ENCODE peak calls at places on chromosomes 2 and 18, in seven cellular contexts. One of them, this sample, is unnamed.

GRCh38 chr18:22521026-22521707 is 103.5 kb upstream of the CTAGE1 start:
- DNase-seq in amniotic stem cell: no peak
- DNase-seq in activated CD4-positive, alpha-beta T cell treated with anti-CD3 and anti-CD28 coated beads, Interleukin-2, amount 50 U/mL, for 1 hour: no peak
- DNase-seq in AG10803: no peak
- DNase-seq in NCI-H226: no peak
- DNase-seq in foreskin melanocyte: no peak
- DNase-seq in endothelial cell: no peak
- DNase-seq in this sample: no peak

GRCh38 chr2:106130251-106130998 is 63.7 kb downstream of the UXS1 start:
- DNase-seq in amniotic stem cell: no peak
- DNase-seq in NCI-H226: no peak
- DNase-seq in endothelial cell: no peak
- DNase-seq in foreskin melanocyte: no peak
- DNase-seq in AG10803: no peak
- DNase-seq in activated CD4-positive, alpha-beta T cell treated with anti-CD3 and anti-CD28 coated beads, Interleukin-2, amount 50 U/mL, for 1 hour: no peak
- DNase-seq in this sample: no peak

GRCh38 chr2:199147216-199147615 is 310.5 kb downstream of the SATB2 start:
- DNase-seq in endothelial cell: no peak
- DNase-seq in AG10803: peak; percentile 84
- DNase-seq in foreskin melanocyte: no peak
- DNase-seq in activated CD4-positive, alpha-beta T cell treated with anti-CD3 and anti-CD28 coated beads, Interleukin-2, amount 50 U/mL, for 1 hour: no peak
- DNase-seq in amniotic stem cell: no peak
- DNase-seq in NCI-H226: no peak
- DNase-seq in this sample: no peak

GRCh38 chr18:653512-653911 is 3.9 kb upstream of the TYMS start:
- DNase-seq in activated CD4-positive, alpha-beta T cell treated with anti-CD3 and anti-CD28 coated beads, Interleukin-2, amount 50 U/mL, for 1 hour: no peak
- DNase-seq in endothelial cell: no peak
- DNase-seq in AG10803: no peak
- DNase-seq in NCI-H226: no peak
- DNase-seq in foreskin melanocyte: no peak
- DNase-seq in amniotic stem cell: no peak
- DNase-seq in this sample: no peak

GRCh38 chr2:8484502-8485283 is 197.2 kb upstream of the ID2 start:
- DNase-seq in NCI-H226: no peak
- DNase-seq in amniotic stem cell: no peak
- DNase-seq in AG10803: no peak
- DNase-seq in activated CD4-positive, alpha-beta T cell treated with anti-CD3 and anti-CD28 coated beads, Interleukin-2, amount 50 U/mL, for 1 hour: no peak
- DNase-seq in endothelial cell: no peak
- DNase-seq in foreskin melanocyte: no peak
- DNase-seq in this sample: no peak

GRCh38 chr2:66236067-66236705 is 198.7 kb upstream of the MEIS1 start:
- DNase-seq in amniotic stem cell: no peak
- DNase-seq in endothelial cell: no peak
- DNase-seq in AG10803: no peak
- DNase-seq in activated CD4-positive, alpha-beta T cell treated with anti-CD3 and anti-CD28 coated beads, Interleukin-2, amount 50 U/mL, for 1 hour: no peak
- DNase-seq in NCI-H226: no peak
- DNase-seq in foreskin melanocyte: no peak
- DNase-seq in this sample: no peak

GRCh38 chr2:3269425-3270094 is 108.1 kb downstream of the EIPR1 start:
- DNase-seq in AG10803: no peak
- DNase-seq in endothelial cell: no peak
- DNase-seq in NCI-H226: no peak
- DNase-seq in foreskin melanocyte: no peak
- DNase-seq in amniotic stem cell: no peak
- DNase-seq in activated CD4-positive, alpha-beta T cell treated with anti-CD3 and anti-CD28 coated beads, Interleukin-2, amount 50 U/mL, for 1 hour: no peak
- DNase-seq in this sample: no peak

GRCh38 chr2:39141346-39142011 is 20.6 kb upstream of the SOS1 start:
- DNase-seq in endothelial cell: no peak
- DNase-seq in amniotic stem cell: no peak
- DNase-seq in AG10803: peak; percentile 57
- DNase-seq in foreskin melanocyte: no peak
- DNase-seq in activated CD4-positive, alpha-beta T cell treated with anti-CD3 and anti-CD28 coated beads, Interleukin-2, amount 50 U/mL, for 1 hour: no peak
- DNase-seq in NCI-H226: no peak
- DNase-seq in this sample: no peak

GRCh38 chr2:84879595-84880394 is 1.1 kb downstream of the TRABD2A start:
- DNase-seq in endothelial cell: no peak
- DNase-seq in AG10803: no peak
- DNase-seq in activated CD4-positive, alpha-beta T cell treated with anti-CD3 and anti-CD28 coated beads, Interleukin-2, amount 50 U/mL, for 1 hour: peak; percentile 21
- DNase-seq in amniotic stem cell: no peak
- DNase-seq in foreskin melanocyte: no peak
- DNase-seq in NCI-H226: no peak
- DNase-seq in this sample: no peak

GRCh38 chr2:226699321-226699720 is 100.3 kb downstream of the IRS1 start:
- DNase-seq in AG10803: peak; percentile 59
- DNase-seq in foreskin melanocyte: no peak
- DNase-seq in activated CD4-positive, alpha-beta T cell treated with anti-CD3 and anti-CD28 coated beads, Interleukin-2, amount 50 U/mL, for 1 hour: no peak
- DNase-seq in amniotic stem cell: no peak
- DNase-seq in NCI-H226: no peak
- DNase-seq in endothelial cell: no peak
- DNase-seq in this sample: peak; percentile 68

GRCh38 chr2:119013640-119014039 is 71.6 kb downstream of the MARCO start:
- DNase-seq in activated CD4-positive, alpha-beta T cell treated with anti-CD3 and anti-CD28 coated beads, Interleukin-2, amount 50 U/mL, for 1 hour: no peak
- DNase-seq in NCI-H226: no peak
- DNase-seq in foreskin melanocyte: no peak
- DNase-seq in endothelial cell: no peak
- DNase-seq in AG10803: no peak
- DNase-seq in amniotic stem cell: no peak
- DNase-seq in this sample: no peak

GRCh38 chr2:221124542-221125235 is 447.4 kb downstream of the EPHA4 start:
- DNase-seq in foreskin melanocyte: peak; percentile 66
- DNase-seq in endothelial cell: no peak
- DNase-seq in NCI-H226: peak; percentile 28
- DNase-seq in AG10803: no peak
- DNase-seq in amniotic stem cell: no peak
- DNase-seq in activated CD4-positive, alpha-beta T cell treated with anti-CD3 and anti-CD28 coated beads, Interleukin-2, amount 50 U/mL, for 1 hour: no peak
- DNase-seq in this sample: no peak

GRCh38 chr2:102080451-102081054 is 62.0 kb upstream of the IL1R1 start:
- DNase-seq in endothelial cell: no peak
- DNase-seq in AG10803: peak; percentile 73
- DNase-seq in activated CD4-positive, alpha-beta T cell treated with anti-CD3 and anti-CD28 coated beads, Interleukin-2, amount 50 U/mL, for 1 hour: no peak
- DNase-seq in amniotic stem cell: no peak
- DNase-seq in NCI-H226: peak; percentile 42
- DNase-seq in foreskin melanocyte: no peak
- DNase-seq in this sample: no peak

GRCh38 chr2:29253026-29253425 is 137.8 kb downstream of the CLIP4 start:
- DNase-seq in amniotic stem cell: no peak
- DNase-seq in activated CD4-positive, alpha-beta T cell treated with anti-CD3 and anti-CD28 coated beads, Interleukin-2, amount 50 U/mL, for 1 hour: no peak
- DNase-seq in foreskin melanocyte: no peak
- DNase-seq in endothelial cell: no peak
- DNase-seq in AG10803: no peak
- DNase-seq in NCI-H226: no peak
- DNase-seq in this sample: no peak

GRCh38 chr18:58407263-58407648 is 221.6 kb downstream of the ALPK2 start:
- DNase-seq in activated CD4-positive, alpha-beta T cell treated with anti-CD3 and anti-CD28 coated beads, Interleukin-2, amount 50 U/mL, for 1 hour: no peak
- DNase-seq in endothelial cell: no peak
- DNase-seq in amniotic stem cell: no peak
- DNase-seq in foreskin melanocyte: no peak
- DNase-seq in NCI-H226: no peak
- DNase-seq in AG10803: no peak
- DNase-seq in this sample: no peak

GRCh38 chr2:15142069-15142689 is 419.0 kb downstream of the NBAS start:
- DNase-seq in endothelial cell: peak; percentile 23
- DNase-seq in AG10803: no peak
- DNase-seq in NCI-H226: no peak
- DNase-seq in activated CD4-positive, alpha-beta T cell treated with anti-CD3 and anti-CD28 coated beads, Interleukin-2, amount 50 U/mL, for 1 hour: peak; percentile 41
- DNase-seq in foreskin melanocyte: no peak
- DNase-seq in amniotic stem cell: no peak
- DNase-seq in this sample: no peak

GRCh38 chr18:75477913-75478312 is 50.4 kb upstream of the SMIM21 start:
- DNase-seq in endothelial cell: no peak
- DNase-seq in amniotic stem cell: no peak
- DNase-seq in activated CD4-positive, alpha-beta T cell treated with anti-CD3 and anti-CD28 coated beads, Interleukin-2, amount 50 U/mL, for 1 hour: no peak
- DNase-seq in foreskin melanocyte: no peak
- DNase-seq in NCI-H226: no peak
- DNase-seq in AG10803: no peak
- DNase-seq in this sample: no peak

GRCh38 chr2:86000938-86001312 is 104.8 kb downstream of the POLR1A start:
- DNase-seq in activated CD4-positive, alpha-beta T cell treated with anti-CD3 and anti-CD28 coated beads, Interleukin-2, amount 50 U/mL, for 1 hour: no peak
- DNase-seq in NCI-H226: peak; percentile 24
- DNase-seq in amniotic stem cell: no peak
- DNase-seq in AG10803: no peak
- DNase-seq in foreskin melanocyte: no peak
- DNase-seq in endothelial cell: no peak
- DNase-seq in this sample: no peak

GRCh38 chr2:65430515-65431416 is 1.6 kb downstream of the SPRED2 start:
- DNase-seq in AG10803: peak; percentile 54
- DNase-seq in amniotic stem cell: no peak
- DNase-seq in foreskin melanocyte: peak; percentile 56
- DNase-seq in endothelial cell: peak; percentile 43
- DNase-seq in activated CD4-positive, alpha-beta T cell treated with anti-CD3 and anti-CD28 coated beads, Interleukin-2, amount 50 U/mL, for 1 hour: peak; percentile 54
- DNase-seq in NCI-H226: no peak
- DNase-seq in this sample: peak; percentile 70

GRCh38 chr2:113716291-113716690 is 40.2 kb downstream of the SLC35F5 start:
- DNase-seq in endothelial cell: no peak
- DNase-seq in foreskin melanocyte: no peak
- DNase-seq in amniotic stem cell: no peak
- DNase-seq in NCI-H226: peak; percentile 77
- DNase-seq in AG10803: peak; percentile 13
- DNase-seq in activated CD4-positive, alpha-beta T cell treated with anti-CD3 and anti-CD28 coated beads, Interleukin-2, amount 50 U/mL, for 1 hour: no peak
- DNase-seq in this sample: no peak

This sample was measured in adrenal gland.